ENCODE peak calls at places on chromosomes 6 and 20, in six cellular contexts. One of them, this sample, is unnamed.

GRCh38 chr6:168035661-168036616 is 38.5 kb downstream of the KIF25 start:
- DNase-seq in tibial artery: no peak
- DNase-seq in activated CD4-positive, CD25-positive, alpha-beta regulatory T cell: no peak
- DNase-seq in KG1: no peak
- DNase-seq in kidney tubule cell: peak
- DNase-seq in Right ventricle myocardium superior: no peak
- DNase-seq in this sample: peak

GRCh38 chr6:11625302-11625701 is 87.8 kb downstream of the TMEM170B start:
- DNase-seq in kidney tubule cell: peak
- DNase-seq in tibial artery: no peak
- DNase-seq in KG1: no peak
- DNase-seq in activated CD4-positive, CD25-positive, alpha-beta regulatory T cell: no peak
- DNase-seq in Right ventricle myocardium superior: no peak
- DNase-seq in this sample: no peak

GRCh38 chr6:4319992-4320683 is 184.8 kb upstream of the ECI2 start:
- DNase-seq in kidney tubule cell: peak
- DNase-seq in activated CD4-positive, CD25-positive, alpha-beta regulatory T cell: no peak
- DNase-seq in tibial artery: no peak
- DNase-seq in Right ventricle myocardium superior: no peak
- DNase-seq in KG1: no peak
- DNase-seq in this sample: peak

GRCh38 chr20:13736792-13737191 is 47.9 kb downstream of the ESF1 start:
- DNase-seq in Right ventricle myocardium superior: no peak
- DNase-seq in KG1: no peak
- DNase-seq in tibial artery: no peak
- DNase-seq in kidney tubule cell: no peak
- DNase-seq in activated CD4-positive, CD25-positive, alpha-beta regulatory T cell: no peak
- DNase-seq in this sample: no peak

GRCh38 chr6:38724343-38724742 is 9.2 kb downstream of the DNAH8 start:
- DNase-seq in tibial artery: no peak
- DNase-seq in kidney tubule cell: peak
- DNase-seq in activated CD4-positive, CD25-positive, alpha-beta regulatory T cell: no peak
- DNase-seq in KG1: no peak
- DNase-seq in Right ventricle myocardium superior: no peak
- DNase-seq in this sample: no peak

GRCh38 chr20:32515631-32516101 is 69.5 kb downstream of the NOL4L start:
- DNase-seq in tibial artery: no peak
- DNase-seq in kidney tubule cell: no peak
- DNase-seq in KG1: no peak
- DNase-seq in activated CD4-positive, CD25-positive, alpha-beta regulatory T cell: no peak
- DNase-seq in Right ventricle myocardium superior: no peak
- DNase-seq in this sample: no peak

GRCh38 chr6:72861935-72862432 is 240.1 kb downstream of the KCNQ5 start:
- DNase-seq in Right ventricle myocardium superior: no peak
- DNase-seq in activated CD4-positive, CD25-positive, alpha-beta regulatory T cell: no peak
- DNase-seq in tibial artery: peak
- DNase-seq in KG1: peak
- DNase-seq in kidney tubule cell: peak
- DNase-seq in this sample: no peak

GRCh38 chr20:13930246-13930645 is 60.2 kb downstream of the SEL1L2 start:
- DNase-seq in activated CD4-positive, CD25-positive, alpha-beta regulatory T cell: no peak
- DNase-seq in KG1: no peak
- DNase-seq in tibial artery: no peak
- DNase-seq in Right ventricle myocardium superior: no peak
- DNase-seq in kidney tubule cell: peak
- DNase-seq in this sample: no peak

GRCh38 chr6:121682666-121683065 is 247.2 kb downstream of the GJA1 start:
- DNase-seq in kidney tubule cell: no peak
- DNase-seq in KG1: no peak
- DNase-seq in Right ventricle myocardium superior: no peak
- DNase-seq in activated CD4-positive, CD25-positive, alpha-beta regulatory T cell: no peak
- DNase-seq in tibial artery: no peak
- DNase-seq in this sample: no peak

GRCh38 chr20:41249371-41249770 is 68.2 kb downstream of the ZHX3 start:
- DNase-seq in KG1: no peak
- DNase-seq in Right ventricle myocardium superior: peak
- DNase-seq in activated CD4-positive, CD25-positive, alpha-beta regulatory T cell: no peak
- DNase-seq in kidney tubule cell: peak
- DNase-seq in tibial artery: peak
- DNase-seq in this sample: peak

GRCh38 chr6:44157152-44157521 is 1.5 kb upstream of the CAPN11 start:
- DNase-seq in Right ventricle myocardium superior: no peak
- DNase-seq in kidney tubule cell: no peak
- DNase-seq in activated CD4-positive, CD25-positive, alpha-beta regulatory T cell: no peak
- DNase-seq in KG1: no peak
- DNase-seq in tibial artery: no peak
- DNase-seq in this sample: no peak

GRCh38 chr20:63376283-63377250 is 15.4 kb upstream of the CHRNA4 start:
- DNase-seq in activated CD4-positive, CD25-positive, alpha-beta regulatory T cell: no peak
- DNase-seq in kidney tubule cell: no peak
- DNase-seq in tibial artery: no peak
- DNase-seq in Right ventricle myocardium superior: no peak
- DNase-seq in KG1: no peak
- DNase-seq in this sample: no peak

GRCh38 chr6:152130441-152130840 is 323.0 kb downstream of the ESR1 start:
- DNase-seq in KG1: no peak
- DNase-seq in kidney tubule cell: no peak
- DNase-seq in tibial artery: no peak
- DNase-seq in activated CD4-positive, CD25-positive, alpha-beta regulatory T cell: no peak
- DNase-seq in Right ventricle myocardium superior: no peak
- DNase-seq in this sample: no peak

GRCh38 chr6:6565069-6565468 is 23.5 kb upstream of the LY86 start:
- DNase-seq in kidney tubule cell: no peak
- DNase-seq in tibial artery: no peak
- DNase-seq in activated CD4-positive, CD25-positive, alpha-beta regulatory T cell: no peak
- DNase-seq in Right ventricle myocardium superior: no peak
- DNase-seq in KG1: no peak
- DNase-seq in this sample: no peak

GRCh38 chr20:57672164-57672563 is 37.7 kb downstream of the PMEPA1 start:
- DNase-seq in Right ventricle myocardium superior: peak
- DNase-seq in activated CD4-positive, CD25-positive, alpha-beta regulatory T cell: no peak
- DNase-seq in tibial artery: peak
- DNase-seq in KG1: no peak
- DNase-seq in kidney tubule cell: no peak
- DNase-seq in this sample: peak

GRCh38 chr6:136593748-136594490 is 43.7 kb upstream of the MAP7 start:
- DNase-seq in kidney tubule cell: peak
- DNase-seq in activated CD4-positive, CD25-positive, alpha-beta regulatory T cell: no peak
- DNase-seq in KG1: peak
- DNase-seq in tibial artery: no peak
- DNase-seq in Right ventricle myocardium superior: no peak
- DNase-seq in this sample: no peak

GRCh38 chr20:41316009-41316408 is 1.5 kb downstream of the ZHX3 start:
- DNase-seq in KG1: no peak
- DNase-seq in activated CD4-positive, CD25-positive, alpha-beta regulatory T cell: no peak
- DNase-seq in kidney tubule cell: peak
- DNase-seq in Right ventricle myocardium superior: no peak
- DNase-seq in tibial artery: no peak
- DNase-seq in this sample: no peak

GRCh38 chr20:59566631-59567524 is 37.5 kb upstream of the PHACTR3 start:
- DNase-seq in kidney tubule cell: no peak
- DNase-seq in activated CD4-positive, CD25-positive, alpha-beta regulatory T cell: no peak
- DNase-seq in tibial artery: peak
- DNase-seq in KG1: no peak
- DNase-seq in Right ventricle myocardium superior: no peak
- DNase-seq in this sample: no peak

GRCh38 chr20:37408930-37409210 is 62.9 kb downstream of the SRC start:
- DNase-seq in kidney tubule cell: no peak
- DNase-seq in Right ventricle myocardium superior: no peak
- DNase-seq in activated CD4-positive, CD25-positive, alpha-beta regulatory T cell: no peak
- DNase-seq in tibial artery: no peak
- DNase-seq in KG1: no peak
- DNase-seq in this sample: no peak

GRCh38 chr6:73285674-73286283 is 22.8 kb upstream of the KHDC1 start:
- DNase-seq in kidney tubule cell: peak
- DNase-seq in activated CD4-positive, CD25-positive, alpha-beta regulatory T cell: no peak
- DNase-seq in KG1: no peak
- DNase-seq in Right ventricle myocardium superior: no peak
- DNase-seq in tibial artery: no peak
- DNase-seq in this sample: no peak

GRCh38 chr6:14452567-14453527 is 335.3 kb downstream of the CD83 start:
- DNase-seq in KG1: peak
- DNase-seq in kidney tubule cell: no peak
- DNase-seq in tibial artery: no peak
- DNase-seq in Right ventricle myocardium superior: no peak
- DNase-seq in activated CD4-positive, CD25-positive, alpha-beta regulatory T cell: no peak
- DNase-seq in this sample: no peak

GRCh38 chr6:31351734-31352496 is 5.1 kb downstream of the HLA-B start:
- DNase-seq in Right ventricle myocardium superior: no peak
- DNase-seq in tibial artery: no peak
- DNase-seq in activated CD4-positive, CD25-positive, alpha-beta regulatory T cell: no peak
- DNase-seq in kidney tubule cell: no peak
- DNase-seq in KG1: no peak
- DNase-seq in this sample: no peak

GRCh38 chr6:36514554-36515456 is 32.5 kb downstream of the STK38 start:
- DNase-seq in activated CD4-positive, CD25-positive, alpha-beta regulatory T cell: no peak
- DNase-seq in KG1: no peak
- DNase-seq in kidney tubule cell: peak
- DNase-seq in Right ventricle myocardium superior: no peak
- DNase-seq in tibial artery: no peak
- DNase-seq in this sample: no peak

GRCh38 chr20:19944772-19945459 is 72.2 kb upstream of the NAA20 start:
- DNase-seq in kidney tubule cell: peak
- DNase-seq in tibial artery: no peak
- DNase-seq in KG1: no peak
- DNase-seq in Right ventricle myocardium superior: no peak
- DNase-seq in activated CD4-positive, CD25-positive, alpha-beta regulatory T cell: no peak
- DNase-seq in this sample: no peak

This sample was measured in heart right ventricle.